ENCODE peak calls at places on chromosomes 1 and 21, in four cellular contexts. Y is tibial nerve, W is esophagus squamous epithelium, D is GM12878. Z is an unnamed sample.

GRCh38 chr1:114454539-114454938 is 56.5 kb downstream of the TRIM33 start:
- DNase-seq in Y (no peak), W (no peak), D (no peak), Z (no peak)

GRCh38 chr1:15094719-15095491 is 58.6 kb upstream of the TMEM51 start:
- DNase-seq in Y (no peak), W (no peak), D (no peak), Z (no peak)

GRCh38 chr21:17462276-17462981 is 50.4 kb upstream of the CXADR start:
- DNase-seq in Y (no peak), W (no peak), D (no peak), Z (peak)

GRCh38 chr1:209723761-209724693 is 19.4 kb downstream of the HSD11B1 start:
- DNase-seq in Y (no peak), W (no peak), D (no peak), Z (no peak)

GRCh38 chr1:15134285-15134684 is 19.3 kb upstream of the TMEM51 start:
- DNase-seq in Y (no peak), W (no peak), D (no peak), Z (no peak)

GRCh38 chr1:85224734-85225623 is 24.2 kb upstream of the SYDE2 start:
- DNase-seq in Y (no peak), W (no peak), D (no peak), Z (peak)

GRCh38 chr21:41631564-41632461 is 123.9 kb upstream of the TMPRSS2 start:
- DNase-seq in Y (no peak), W (no peak), D (no peak), Z (peak)

GRCh38 chr1:160410412-160411005 is 10.1 kb downstream of the VANGL2 start:
- DNase-seq in Y (no peak), W (no peak), D (no peak), Z (no peak)

GRCh38 chr1:1021860-1022259 is 1.9 kb downstream of the AGRN start:
- DNase-seq in Y (no peak), W (no peak), D (no peak), Z (no peak)

GRCh38 chr1:115989711-115990110 is 13.4 kb downstream of the SLC22A15 start:
- DNase-seq in Y (no peak), W (no peak), D (no peak), Z (no peak)

GRCh38 chr1:8317647-8318360 is at the start of gene SLC45A1:
- DNase-seq in Y (peak), W (no peak), D (no peak), Z (peak)
- TF ChIP-seq POLR2A in Y (peak), W (no peak), D (no peak), Z (no peak)

DNA sequence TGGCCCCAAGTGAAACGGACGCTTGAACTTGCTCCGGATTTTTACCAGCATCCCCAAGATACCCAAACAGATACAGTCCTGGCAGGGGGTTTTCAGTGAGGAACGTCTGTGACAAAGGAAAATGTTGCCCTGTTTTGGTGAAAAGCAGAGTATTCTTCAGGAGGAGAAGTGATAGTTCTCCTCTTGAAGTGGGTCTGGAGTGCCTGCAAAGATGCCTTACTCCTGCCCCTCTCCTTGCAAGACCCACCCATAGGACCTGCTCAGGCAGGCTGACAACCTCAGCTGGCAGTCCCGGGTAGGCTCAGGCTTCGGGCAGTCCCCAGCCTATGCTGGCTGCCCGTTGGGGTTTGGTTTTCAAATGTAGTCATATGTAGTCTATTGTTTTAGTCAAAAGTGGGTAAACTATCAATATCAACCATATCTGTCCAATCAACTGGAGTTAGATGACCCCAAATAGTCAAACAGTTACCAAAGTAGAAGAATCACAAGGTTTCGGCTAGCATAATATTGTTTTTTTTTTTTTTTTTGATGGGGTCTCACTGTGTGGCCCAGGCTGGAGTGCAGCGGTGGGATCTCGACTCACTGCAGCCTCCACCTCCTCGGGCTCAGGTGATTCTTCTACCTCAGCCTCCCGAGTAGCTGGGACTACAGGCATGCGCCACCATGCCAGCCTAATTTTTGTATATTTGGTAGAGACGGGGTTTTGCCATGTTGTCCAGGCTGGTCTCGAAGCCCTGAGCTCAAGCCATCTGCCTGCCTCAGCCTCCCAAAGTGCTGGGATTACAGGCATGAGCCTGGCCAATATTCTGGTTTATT is 996 bp upstream of the ARL8A start:
- DNase-seq in Y (no peak), W (no peak), D (no peak), Z (no peak)
- TF ChIP-seq POLR2A in Y (no peak), W (no peak), D (peak), Z (no peak)

GRCh38 chr1:24391882-24392603 is 21.5 kb downstream of the STPG1 start:
- DNase-seq in Y (peak), W (no peak), D (peak), Z (peak)
- TF ChIP-seq POLR2A in Y (no peak), W (no peak), D (no peak), Z (no peak)

GRCh38 chr1:64240209-64240608 is 36.8 kb downstream of the UBE2U start:
- DNase-seq in Y (no peak), W (no peak), D (no peak), Z (no peak)

GRCh38 chr1:64245495-64245894 is 42.1 kb downstream of the UBE2U start:
- DNase-seq in Y (no peak), W (no peak), D (no peak), Z (no peak)

GRCh38 chr1:64243757-64244080 is 40.3 kb downstream of the UBE2U start:
- DNase-seq in Y (no peak), W (no peak), D (no peak), Z (no peak)

GRCh38 chr1:64241069-64241468 is 37.6 kb downstream of the UBE2U start:
- DNase-seq in Y (no peak), W (no peak), D (no peak), Z (no peak)

GRCh38 chr1:64242895-64243756 is 39.7 kb downstream of the UBE2U start:
- DNase-seq in Y (no peak), W (no peak), D (no peak), Z (no peak)
- TF ChIP-seq POLR2A in Y (no peak), W (no peak), D (no peak), Z (no peak)

DNA sequence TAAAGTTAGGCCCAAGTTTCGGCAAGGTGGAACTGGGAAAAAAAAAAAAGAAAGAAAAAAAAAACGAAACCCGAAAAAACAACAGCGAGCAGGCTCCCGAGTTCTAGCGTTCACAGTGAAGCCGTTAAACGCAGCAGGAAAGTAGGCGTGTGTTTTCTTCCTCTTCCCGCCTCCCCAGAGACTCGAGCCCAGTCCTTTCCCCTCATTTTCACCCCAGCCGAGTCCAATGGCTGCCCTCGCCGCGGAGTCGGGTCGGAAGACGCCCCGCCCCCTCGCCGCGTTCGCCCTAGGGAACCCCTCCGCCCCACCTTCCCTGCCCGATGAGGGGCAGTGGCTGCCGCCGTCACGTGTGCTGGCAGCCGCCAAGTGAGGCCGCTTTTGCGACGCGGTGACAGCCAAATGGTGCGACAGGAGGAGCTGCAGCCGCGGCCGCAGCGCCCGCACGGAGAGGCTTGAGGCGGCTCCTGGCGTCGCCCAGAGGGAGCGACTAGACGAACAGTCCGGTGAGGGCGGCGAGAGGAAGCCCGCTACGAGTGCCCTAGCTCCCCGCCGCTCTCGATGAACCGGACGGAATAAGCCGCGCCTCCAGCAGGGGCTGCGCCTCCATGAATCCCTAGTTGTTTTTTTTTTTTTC is at the start of gene PKN2:
- DNase-seq in Y (peak), W (peak), D (peak), Z (peak)
- TF ChIP-seq POLR2A in Y (peak), W (peak), D (peak), Z (peak)

DNA sequence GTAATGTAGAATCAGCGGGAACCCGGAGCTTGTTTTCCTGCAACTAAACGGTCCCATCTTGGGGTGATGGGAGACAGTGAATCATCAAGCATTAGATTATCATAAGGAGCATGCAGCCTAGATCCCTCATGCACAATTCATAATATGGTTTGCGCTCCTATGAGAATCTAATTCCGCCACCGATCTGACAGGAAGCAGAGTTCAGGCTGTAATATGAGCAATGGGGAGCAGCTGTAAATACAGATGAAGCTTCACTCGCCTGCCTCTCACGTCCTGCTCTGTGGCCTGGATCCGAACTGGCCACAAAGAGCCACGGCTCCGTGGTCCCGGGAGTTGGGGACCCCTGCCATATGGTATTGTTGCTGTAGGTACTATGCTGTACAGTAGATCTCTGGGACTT is 1.6 kb downstream of the IFI44 start:
- DNase-seq in Y (peak), W (no peak), D (no peak), Z (no peak)
- TF ChIP-seq POLR2A in Y (no peak), W (no peak), D (peak), Z (no peak)

DNA sequence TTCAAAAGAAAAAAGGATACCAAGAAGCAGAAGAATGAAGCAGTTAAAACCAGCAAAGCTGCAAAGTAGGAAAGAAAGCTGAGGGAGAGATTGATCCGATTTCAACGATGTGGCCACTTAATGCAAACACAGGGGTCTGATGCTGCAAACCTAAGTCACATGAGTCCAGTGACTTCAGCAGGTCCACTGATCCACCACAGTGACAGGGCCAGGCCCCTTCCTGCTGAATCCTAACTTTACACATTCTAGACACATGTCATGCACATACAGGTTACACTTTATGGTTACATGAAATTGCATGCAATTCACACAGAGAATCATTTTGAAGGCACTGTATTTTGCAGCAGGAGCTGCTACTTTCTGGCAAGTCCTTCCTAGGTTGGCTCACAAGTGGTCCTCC is 59.0 kb upstream of the LBR start:
- DNase-seq in Y (no peak), W (no peak), D (no peak), Z (no peak)
- TF ChIP-seq POLR2A in Y (no peak), W (no peak), D (no peak), Z (no peak)

Z was measured in body of pancreas.